ENCODE peak calls at places on chromosomes 2 and 18, in four cellular contexts. T is HT1080, R is myocyte, Y is hepatocyte. S is an unnamed sample.

GRCh38 chr18:23591011-23591410 is 4.7 kb upstream of the NPC1 start:
- DNase-seq in T (peak), R (no peak), Y (no peak), S (no peak)

GRCh38 chr18:63205791-63206252 is 113.7 kb downstream of the BCL2 start:
- DNase-seq in T (no peak), R (no peak), Y (no peak), S (no peak)

GRCh38 chr2:45843136-45843535 is 191.7 kb downstream of the PRKCE start:
- DNase-seq in T (no peak), R (no peak), Y (no peak), S (no peak)

GRCh38 chr18:35982404-35983114 is 10.1 kb downstream of the RMP24 start:
- DNase-seq in T (no peak), R (no peak), Y (no peak), S (no peak)

GRCh38 chr2:71336802-71337201 is 5.2 kb downstream of the ZNF638 start:
- DNase-seq in T (no peak), R (no peak), Y (no peak), S (no peak)

GRCh38 chr18:58270396-58270795 is 226.4 kb downstream of the NEDD4L start:
- DNase-seq in T (no peak), R (no peak), Y (no peak), S (no peak)

GRCh38 chr18:77131652-77132368 is 773 bp downstream of the MBP start:
- DNase-seq in T (no peak), R (peak), Y (peak), S (no peak)

GRCh38 chr2:226447896-226448295 is 351.7 kb downstream of the IRS1 start:
- DNase-seq in T (peak), R (peak), Y (no peak), S (no peak)

GRCh38 chr2:232698552-232699091 is 1.5 kb downstream of the GIGYF2 start:
- DNase-seq in T (no peak), R (no peak), Y (no peak), S (no peak)

GRCh38 chr2:241940329-241940728 is 70.8 kb downstream of the RTP5 start:
- DNase-seq in T (no peak), R (no peak), Y (no peak), S (no peak)

GRCh38 chr18:47931707-47932103 is 1.2 kb upstream of the SMAD2 start:
- DNase-seq in T (peak), R (peak), Y (peak), S (peak)

GRCh38 chr2:191617589-191617988 is 60.3 kb upstream of the NABP1 start:
- DNase-seq in T (peak), R (no peak), Y (no peak), S (peak)

GRCh38 chr18:3816601-3817363 is 366.8 kb downstream of the TGIF1 start:
- DNase-seq in T (peak), R (no peak), Y (peak), S (no peak)

GRCh38 chr2:189685540-189686229 is 11.2 kb downstream of the ANKAR start:
- DNase-seq in T (peak), R (peak), Y (no peak), S (peak)

GRCh38 chr2:188345020-188345419 is 53.3 kb downstream of the GULP1 start:
- DNase-seq in T (no peak), R (no peak), Y (no peak), S (no peak)

GRCh38 chr2:234917245-234917975 is 34.4 kb upstream of the SH3BP4 start:
- DNase-seq in T (no peak), R (no peak), Y (peak), S (no peak)

GRCh38 chr18:51881394-51881793 is 458.6 kb upstream of the DCC start:
- DNase-seq in T (no peak), R (no peak), Y (no peak), S (no peak)

GRCh38 chr2:67054725-67055124 is 342.4 kb upstream of the ETAA1 start:
- DNase-seq in T (no peak), R (no peak), Y (no peak), S (no peak)

GRCh38 chr2:85550476-85550875 is 10.8 kb downstream of the GGCX start:
- DNase-seq in T (no peak), R (no peak), Y (no peak), S (no peak)

GRCh38 chr2:56155188-56155587 is 28.6 kb upstream of the CCDC85A start:
- DNase-seq in T (no peak), R (no peak), Y (no peak), S (no peak)

GRCh38 chr2:207353836-207354235 is 175.9 kb upstream of the CREB1 start:
- DNase-seq in T (no peak), R (no peak), Y (no peak), S (no peak)

GRCh38 chr18:40250218-40250617 is 1704.8 kb upstream of the PIK3C3 start:
- DNase-seq in T (no peak), R (no peak), Y (no peak), S (no peak)

GRCh38 chr18:74768096-74768495 is 170.4 kb downstream of the ZNF407 start:
- DNase-seq in T (no peak), R (peak), Y (no peak), S (no peak)

GRCh38 chr2:49251766-49252165 is 97.5 kb upstream of the FSHR start:
- DNase-seq in T (peak), R (peak), Y (no peak), S (no peak)

GRCh38 chr2:237920673-237921072 is 46.1 kb upstream of the UBE2F start:
- DNase-seq in T (peak), R (no peak), Y (no peak), S (no peak)

GRCh38 chr2:54624611-54625071 is 98.8 kb upstream of the EML6 start:
- DNase-seq in T (no peak), R (no peak), Y (no peak), S (no peak)

GRCh38 chr18:26700201-26700600 is 151.8 kb upstream of the KCTD1 start:
- DNase-seq in T (no peak), R (no peak), Y (no peak), S (no peak)

GRCh38 chr2:84169871-84170270 is 289.2 kb downstream of the SUCLG1 start:
- DNase-seq in T (no peak), R (no peak), Y (no peak), S (no peak)

S was measured in MM.1S.